ENCODE peak calls at places on chromosome 2, in five cellular contexts. One of them, this sample, is unnamed.

GRCh38 chr2:131673400-131674173 is 145.9 kb downstream of the CCDC74A start:
- DNase-seq in NCI-H1436: peak
- DNase-seq in right cardiac atrium: peak
- DNase-seq in pancreas: peak
- DNase-seq in ureter: peak
- DNase-seq in this sample: peak

GRCh38 chr2:10775036-10775780 is 37.4 kb downstream of the PDIA6 start:
- DNase-seq in NCI-H1436: no peak
- DNase-seq in right cardiac atrium: no peak
- DNase-seq in pancreas: no peak
- DNase-seq in ureter: no peak
- DNase-seq in this sample: no peak

GRCh38 chr2:19786408-19787058 is 115.2 kb downstream of the TTC32 start:
- DNase-seq in NCI-H1436: no peak
- DNase-seq in right cardiac atrium: no peak
- DNase-seq in pancreas: no peak
- DNase-seq in ureter: no peak
- DNase-seq in this sample: peak

GRCh38 chr2:127576433-127577207 is 41.1 kb downstream of the MYO7B start:
- DNase-seq in NCI-H1436: no peak
- DNase-seq in right cardiac atrium: peak
- DNase-seq in pancreas: no peak
- DNase-seq in ureter: peak
- DNase-seq in this sample: peak

GRCh38 chr2:64945973-64946736 is 43.0 kb upstream of the SLC1A4 start:
- DNase-seq in NCI-H1436: no peak
- DNase-seq in right cardiac atrium: no peak
- DNase-seq in pancreas: no peak
- DNase-seq in ureter: no peak
- DNase-seq in this sample: no peak

GRCh38 chr2:134460583-134460998 is 206.7 kb downstream of the MGAT5 start:
- DNase-seq in NCI-H1436: peak
- DNase-seq in right cardiac atrium: peak
- DNase-seq in pancreas: peak
- DNase-seq in ureter: peak
- DNase-seq in this sample: no peak

GRCh38 chr2:69390001-69390400 is 3.0 kb upstream of the GFPT1 start:
- DNase-seq in NCI-H1436: no peak
- DNase-seq in right cardiac atrium: no peak
- DNase-seq in pancreas: no peak
- DNase-seq in ureter: no peak
- DNase-seq in this sample: no peak

GRCh38 chr2:97745474-97746172 is 32.2 kb downstream of the ZAP70 start:
- DNase-seq in NCI-H1436: no peak
- DNase-seq in right cardiac atrium: no peak
- DNase-seq in pancreas: no peak
- DNase-seq in ureter: no peak
- DNase-seq in this sample: no peak

GRCh38 chr2:99389946-99390345 is 52.8 kb downstream of the EIF5B start:
- DNase-seq in NCI-H1436: no peak
- DNase-seq in right cardiac atrium: no peak
- DNase-seq in pancreas: no peak
- DNase-seq in ureter: no peak
- DNase-seq in this sample: no peak

GRCh38 chr2:15614545-15615309 is 23.1 kb downstream of the DDX1 start:
- DNase-seq in NCI-H1436: no peak
- DNase-seq in right cardiac atrium: no peak
- DNase-seq in pancreas: no peak
- DNase-seq in ureter: no peak
- DNase-seq in this sample: no peak

GRCh38 chr2:183207110-183207509 is 82.9 kb downstream of the NUP35 start:
- DNase-seq in NCI-H1436: no peak
- DNase-seq in right cardiac atrium: no peak
- DNase-seq in pancreas: no peak
- DNase-seq in ureter: no peak
- DNase-seq in this sample: no peak

GRCh38 chr2:2192385-2192957 is 138.6 kb downstream of the MYT1L start:
- DNase-seq in NCI-H1436: no peak
- DNase-seq in right cardiac atrium: no peak
- DNase-seq in pancreas: no peak
- DNase-seq in ureter: no peak
- DNase-seq in this sample: no peak

GRCh38 chr2:50480507-50480906 is 551.4 kb downstream of the NRXN1 start:
- DNase-seq in NCI-H1436: no peak
- DNase-seq in right cardiac atrium: no peak
- DNase-seq in pancreas: no peak
- DNase-seq in ureter: no peak
- DNase-seq in this sample: no peak

GRCh38 chr2:157789933-157790511 is 86.1 kb downstream of the ACVR1 start:
- DNase-seq in NCI-H1436: no peak
- DNase-seq in right cardiac atrium: peak
- DNase-seq in pancreas: peak
- DNase-seq in ureter: no peak
- DNase-seq in this sample: no peak

GRCh38 chr2:85353876-85354285 is 447 bp downstream of the RETSAT start:
- DNase-seq in NCI-H1436: peak
- DNase-seq in right cardiac atrium: peak
- DNase-seq in pancreas: peak
- DNase-seq in ureter: no peak
- DNase-seq in this sample: peak

GRCh38 chr2:231188506-231189170 is 9.8 kb upstream of the ARMC9 start:
- DNase-seq in NCI-H1436: no peak
- DNase-seq in right cardiac atrium: no peak
- DNase-seq in pancreas: peak
- DNase-seq in ureter: peak
- DNase-seq in this sample: peak

GRCh38 chr2:16978291-16978690 is 312.7 kb upstream of the CYRIA start:
- DNase-seq in NCI-H1436: no peak
- DNase-seq in right cardiac atrium: no peak
- DNase-seq in pancreas: no peak
- DNase-seq in ureter: no peak
- DNase-seq in this sample: no peak

GRCh38 chr2:197793456-197793855 is 8.3 kb upstream of the BOLL start:
- DNase-seq in NCI-H1436: no peak
- DNase-seq in right cardiac atrium: peak
- DNase-seq in pancreas: no peak
- DNase-seq in ureter: no peak
- DNase-seq in this sample: no peak

GRCh38 chr2:70094171-70094977 is 7.1 kb downstream of the PCBP1 start:
- DNase-seq in NCI-H1436: no peak
- DNase-seq in right cardiac atrium: peak
- DNase-seq in pancreas: no peak
- DNase-seq in ureter: no peak
- DNase-seq in this sample: no peak

GRCh38 chr2:214035091-214035852 is 375.6 kb upstream of the VWC2L start:
- DNase-seq in NCI-H1436: no peak
- DNase-seq in right cardiac atrium: peak
- DNase-seq in pancreas: no peak
- DNase-seq in ureter: no peak
- DNase-seq in this sample: no peak

GRCh38 chr2:16069663-16069932 is 129.2 kb downstream of the MYCN start:
- DNase-seq in NCI-H1436: no peak
- DNase-seq in right cardiac atrium: no peak
- DNase-seq in pancreas: no peak
- DNase-seq in ureter: no peak
- DNase-seq in this sample: no peak

GRCh38 chr2:239276813-239277193 is 124.0 kb downstream of the HDAC4 start:
- DNase-seq in NCI-H1436: no peak
- DNase-seq in right cardiac atrium: peak
- DNase-seq in pancreas: no peak
- DNase-seq in ureter: no peak
- DNase-seq in this sample: peak

This sample was measured in coronary artery.